ENCODE peak calls at places on chromosomes 3 and 15, in seven cellular contexts. M, N, A, F, X, S and I are unnamed samples.

GRCh38 chr3:169634618-169635236 is 28.8 kb downstream of the MECOM start:
- DNase-seq in M (no peak), N (no peak), A (no peak), F (peak; percentile 8), X (no peak), S (no peak), I (no peak)

GRCh38 chr3:187919018-187919417 is 173.8 kb upstream of the BCL6 start:
- DNase-seq in M (no peak), N (peak; percentile 35), A (no peak), F (peak; percentile 20), X (peak; percentile 40), S (no peak), I (no peak)

GRCh38 chr3:43160664-43161063 is 54.8 kb upstream of the POMGNT2 start:
- DNase-seq in M (no peak), N (no peak), A (no peak), F (no peak), X (no peak), S (no peak), I (no peak)

GRCh38 chr3:126818696-126819095 is 114.7 kb downstream of the CHCHD6 start:
- DNase-seq in M (no peak), N (no peak), A (no peak), F (no peak), X (no peak), S (no peak), I (no peak)

GRCh38 chr3:126305427-126305826 is 51.8 kb downstream of the KLF15 start:
- DNase-seq in M (no peak), N (no peak), A (no peak), F (peak; percentile 32), X (no peak), S (no peak), I (peak; percentile 59)

GRCh38 chr15:91593081-91593480 is 260.4 kb upstream of the SLCO3A1 start:
- DNase-seq in M (no peak), N (no peak), A (no peak), F (no peak), X (no peak), S (no peak), I (peak; percentile 25)

GRCh38 chr3:86867990-86868389 is 123.0 kb downstream of the VGLL3 start:
- DNase-seq in M (no peak), N (no peak), A (no peak), F (peak; percentile 15), X (no peak), S (no peak), I (peak; percentile 72)

GRCh38 chr3:142112601-142113000 is 36.7 kb downstream of the TFDP2 start:
- DNase-seq in M (no peak), N (no peak), A (no peak), F (no peak), X (no peak), S (no peak), I (no peak)

GRCh38 chr3:174417568-174417967 is 441.6 kb upstream of the NAALADL2 start:
- DNase-seq in M (no peak), N (no peak), A (no peak), F (no peak), X (no peak), S (no peak), I (no peak)

GRCh38 chr3:130839815-130840214 is 54.1 kb upstream of the ATP2C1 start:
- DNase-seq in M (no peak), N (no peak), A (no peak), F (no peak), X (no peak), S (no peak), I (no peak)

GRCh38 chr3:36543276-36543997 is 163.1 kb downstream of the STAC start:
- DNase-seq in M (no peak), N (no peak), A (no peak), F (peak; percentile 9), X (no peak), S (no peak), I (no peak)